ENCODE peak calls at places on chromosomes 1 and 21, in eight cellular contexts. G is iris pigment epithelial cell; A is EL; Z is activated naive CD4-positive, alpha-beta T cell treated with anti-CD3 and anti-CD28 coated beads, Interleukin-2, amount 50 U/mL, for 16 hours; I is dermis microvascular lymphatic vessel endothelial cell; T is AG04450; X is activated CD8-positive, alpha-beta memory T cell treated with anti-CD3 and anti-CD28 coated beads for 48 hours; C is NCI-H1105 treated with DMSO at 0.1 percent for 48 hours. W is an unnamed sample.

GRCh38 chr21:41378849-41379248 is 17.0 kb downstream of the MX2 start:
- DNase-seq in X (no peak), Z (no peak), T (no peak), G (no peak), C (no peak), I (no peak), A (no peak), W (no peak)

GRCh38 chr1:109613396-109614147 is 5.8 kb downstream of the GNAT2 start:
- DNase-seq in T (no peak), A (peak), C (no peak), X (no peak), I (peak), Z (no peak), G (peak), W (no peak)

GRCh38 chr1:21929951-21930615 is 7.0 kb downstream of the HSPG2 start:
- DNase-seq in Z (no peak), I (no peak), X (no peak), A (no peak), G (no peak), C (no peak), T (no peak), W (no peak)

GRCh38 chr1:248914982-248915381 is 8.9 kb downstream of the PGBD2 start:
- DNase-seq in I (no peak), A (no peak), Z (no peak), C (no peak), T (no peak), G (no peak), X (no peak), W (no peak)

GRCh38 chr1:178938959-178939317 is 68.1 kb upstream of the ANGPTL1 start:
- DNase-seq in A (no peak), I (no peak), X (no peak), Z (no peak), G (peak), T (peak), C (no peak), W (peak)

GRCh38 chr1:151156515-151156819 is at the start of gene TNFAIP8L2:
- DNase-seq in Z (peak), G (no peak), A (no peak), I (no peak), X (peak), T (no peak), C (no peak), W (no peak)

GRCh38 chr1:203189951-203190352 is 3.4 kb upstream of the CHI3L1 start:
- DNase-seq in I (no peak), G (no peak), X (no peak), A (no peak), T (no peak), Z (no peak), C (no peak), W (no peak)

GRCh38 chr1:64759968-64760367 is 15.1 kb downstream of the RAVER2 start:
- DNase-seq in G (no peak), X (no peak), A (no peak), I (no peak), T (no peak), C (no peak), Z (no peak), W (no peak)

GRCh38 chr1:246497331-246497915 is 9.7 kb downstream of the SMYD3 start:
- DNase-seq in T (peak), I (peak), C (peak), A (peak), X (no peak), G (peak), Z (no peak), W (no peak)

GRCh38 chr21:33374080-33374873 is 28.9 kb upstream of the IFNGR2 start:
- DNase-seq in C (peak), X (no peak), I (peak), Z (peak), T (no peak), G (peak), A (peak), W (no peak)

GRCh38 chr21:29077651-29078090 is 4.2 kb upstream of the CCT8 start:
- DNase-seq in Z (peak), I (peak), C (peak), X (no peak), A (peak), G (peak), T (no peak), W (no peak)

GRCh38 chr21:40043866-40044265 is 176.6 kb downstream of the PCP4 start:
- DNase-seq in I (no peak), C (no peak), T (no peak), X (no peak), Z (no peak), A (no peak), G (no peak), W (no peak)

GRCh38 chr1:74858136-74858535 is 125.2 kb downstream of the TYW3 start:
- DNase-seq in G (no peak), I (no peak), Z (no peak), A (no peak), T (no peak), C (no peak), X (no peak), W (no peak)

GRCh38 chr21:34878501-34878900 is 170.6 kb downstream of the RUNX1 start:
- DNase-seq in Z (no peak), G (no peak), I (no peak), C (peak), A (no peak), T (no peak), X (no peak), W (no peak)

GRCh38 chr1:205492201-205492667 is 12.2 kb upstream of the CDK18 start:
- DNase-seq in X (no peak), Z (no peak), T (no peak), C (peak), A (no peak), I (no peak), G (no peak), W (no peak)

GRCh38 chr1:186768906-186769305 is 59.8 kb upstream of the PLA2G4A start:
- DNase-seq in C (no peak), X (no peak), G (no peak), Z (no peak), I (no peak), T (no peak), A (no peak), W (no peak)

GRCh38 chr1:1023700-1024099 is 3.8 kb downstream of the AGRN start:
- DNase-seq in Z (no peak), A (no peak), X (no peak), I (no peak), C (no peak), G (no peak), T (no peak), W (no peak)

GRCh38 chr21:35329940-35330670 is 281.0 kb upstream of the RUNX1 start:
- DNase-seq in Z (no peak), G (no peak), X (no peak), I (no peak), C (no peak), T (no peak), A (no peak), W (no peak)

GRCh38 chr1:244437108-244437507 is 14.6 kb downstream of the ADSS2 start:
- DNase-seq in G (peak), Z (no peak), A (peak), X (no peak), T (no peak), I (peak), C (no peak), W (no peak)

GRCh38 chr1:84721152-84721551 is 30.9 kb upstream of the SSX2IP start:
- DNase-seq in X (no peak), Z (no peak), C (no peak), I (no peak), T (no peak), A (peak), G (peak), W (no peak)

GRCh38 chr1:228149341-228150020 is at the start of gene GJC2:
- DNase-seq in X (no peak), C (no peak), T (no peak), I (peak), G (no peak), Z (no peak), A (peak), W (peak)

GRCh38 chr1:8374812-8375211 is 56.9 kb downstream of the SLC45A1 start:
- DNase-seq in T (no peak), I (peak), Z (no peak), A (peak), C (no peak), G (peak), X (no peak), W (no peak)

GRCh38 chr1:24294228-24294672 is 24.9 kb upstream of the GRHL3 start:
- DNase-seq in C (no peak), Z (no peak), T (peak), A (peak), I (peak), X (no peak), G (peak), W (no peak)

GRCh38 chr21:31408306-31409088 is 64.4 kb upstream of the TIAM1 start:
- DNase-seq in X (no peak), A (no peak), T (no peak), Z (no peak), G (no peak), C (no peak), I (no peak), W (no peak)

GRCh38 chr1:150149490-150150453 is at the start of gene PLEKHO1:
- DNase-seq in C (peak), Z (peak), G (peak), I (peak), T (no peak), X (peak), A (peak), W (peak)

GRCh38 chr1:223775054-223775453 is 62.7 kb downstream of the CAPN2 start:
- DNase-seq in Z (no peak), G (peak), A (peak), T (peak), C (no peak), X (no peak), I (peak), W (no peak)

GRCh38 chr1:60679524-60679923 is 402.8 kb upstream of the NFIA start:
- DNase-seq in X (no peak), G (no peak), T (no peak), C (no peak), A (no peak), I (no peak), Z (no peak), W (no peak)

GRCh38 chr1:35714921-35715567 is 3.6 kb downstream of the C1orf216 start:
- DNase-seq in X (no peak), I (no peak), T (no peak), Z (no peak), C (no peak), A (no peak), G (no peak), W (no peak)